ENCODE peak calls at places on chromosomes 12 and 14, in four cellular contexts. X is H1, Z is HepG2, I is K562. R is an unnamed sample.

GRCh38 chr12:62934799-62935674 is at the start of gene PPM1H:
- DNase-seq in X (peak; percentile 82), Z (peak; percentile 86), I (peak; percentile 90), R (peak; percentile 96)

GRCh38 chr12:45887544-45887943 is 102.8 kb downstream of the SCAF11 start:
- DNase-seq in X (no peak), Z (no peak), I (no peak), R (no peak)

GRCh38 chr12:113278631-113279030 is 56.3 kb downstream of the SLC8B1 start:
- DNase-seq in X (no peak), Z (no peak), I (no peak), R (no peak)

GRCh38 chr14:55104051-55104954 is 24.7 kb upstream of the LGALS3 start:
- DNase-seq in X (no peak), Z (no peak), I (no peak), R (no peak)

GRCh38 chr12:65740873-65741600 is 83.2 kb upstream of the HMGA2 start:
- DNase-seq in X (no peak), Z (peak; percentile 69), I (peak; percentile 84), R (peak; percentile 84)

GRCh38 chr14:95260537-95261440 is 58.9 kb downstream of the CLMN start:
- DNase-seq in X (no peak), Z (no peak), I (no peak), R (no peak)

GRCh38 chr12:40325349-40325960 is 100.7 kb downstream of the LRRK2 start:
- DNase-seq in X (no peak), Z (peak; percentile 41), I (peak; percentile 8), R (peak; percentile 75)

GRCh38 chr14:89486961-89487360 is 69.9 kb upstream of the FOXN3 start:
- DNase-seq in X (no peak), Z (peak; percentile 48), I (no peak), R (no peak)

GRCh38 chr14:101814869-101815268 is 53.4 kb downstream of the PPP2R5C start:
- DNase-seq in X (no peak), Z (no peak), I (no peak), R (no peak)

GRCh38 chr14:101813833-101814232 is 52.3 kb downstream of the PPP2R5C start:
- DNase-seq in X (no peak), Z (no peak), I (no peak), R (no peak)

GRCh38 chr14:101817511-101818001 is 56.0 kb downstream of the PPP2R5C start:
- DNase-seq in X (no peak), Z (no peak), I (no peak), R (no peak)

GRCh38 chr14:101813171-101813759 is 51.8 kb downstream of the PPP2R5C start:
- DNase-seq in X (no peak), Z (no peak), I (no peak), R (no peak)

DNA sequence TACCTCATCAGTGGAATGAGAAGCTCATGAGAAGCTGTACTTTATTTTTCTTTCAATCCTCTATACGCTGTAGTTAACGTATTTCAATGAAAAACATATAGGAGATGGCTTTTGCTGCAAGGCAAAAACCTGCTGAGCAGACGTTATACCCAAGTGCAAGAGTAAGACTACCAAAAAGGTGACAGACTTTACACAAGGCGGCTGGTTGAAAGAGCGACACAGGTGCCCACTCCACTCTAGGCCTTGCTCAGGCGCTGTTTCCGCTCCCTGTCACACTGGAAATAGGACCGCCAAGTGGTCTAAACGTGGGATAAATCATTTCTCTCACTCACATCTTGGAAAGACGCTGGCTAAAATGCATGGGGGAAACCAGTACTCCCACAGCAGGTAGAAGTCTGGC is 54.5 kb downstream of the PPP2R5C start:
- DNase-seq in X (no peak), Z (no peak), I (no peak), R (no peak)
- H3K4me3 ChIP-seq in X (no peak overlapping the region), Z (no peak overlapping the region), I (no peak overlapping the region), R (no peak overlapping the region)

GRCh38 chr12:123822804-123823203 is 60.7 kb downstream of the DNAH10 start:
- DNase-seq in X (no peak), Z (peak; percentile 58), I (no peak), R (no peak)
- TF ChIP-seq RNF2 in X (no peak), Z (no peak), I (no peak), R (no peak)

GRCh38 chr14:91139776-91140175 is 25.9 kb downstream of the DGLUCY start:
- DNase-seq in X (no peak), Z (no peak), I (no peak), R (no peak)
- H3K4me3 ChIP-seq in X (no peak overlapping the region), Z (no peak overlapping the region), I (no peak overlapping the region), R (no peak overlapping the region)

DNA sequence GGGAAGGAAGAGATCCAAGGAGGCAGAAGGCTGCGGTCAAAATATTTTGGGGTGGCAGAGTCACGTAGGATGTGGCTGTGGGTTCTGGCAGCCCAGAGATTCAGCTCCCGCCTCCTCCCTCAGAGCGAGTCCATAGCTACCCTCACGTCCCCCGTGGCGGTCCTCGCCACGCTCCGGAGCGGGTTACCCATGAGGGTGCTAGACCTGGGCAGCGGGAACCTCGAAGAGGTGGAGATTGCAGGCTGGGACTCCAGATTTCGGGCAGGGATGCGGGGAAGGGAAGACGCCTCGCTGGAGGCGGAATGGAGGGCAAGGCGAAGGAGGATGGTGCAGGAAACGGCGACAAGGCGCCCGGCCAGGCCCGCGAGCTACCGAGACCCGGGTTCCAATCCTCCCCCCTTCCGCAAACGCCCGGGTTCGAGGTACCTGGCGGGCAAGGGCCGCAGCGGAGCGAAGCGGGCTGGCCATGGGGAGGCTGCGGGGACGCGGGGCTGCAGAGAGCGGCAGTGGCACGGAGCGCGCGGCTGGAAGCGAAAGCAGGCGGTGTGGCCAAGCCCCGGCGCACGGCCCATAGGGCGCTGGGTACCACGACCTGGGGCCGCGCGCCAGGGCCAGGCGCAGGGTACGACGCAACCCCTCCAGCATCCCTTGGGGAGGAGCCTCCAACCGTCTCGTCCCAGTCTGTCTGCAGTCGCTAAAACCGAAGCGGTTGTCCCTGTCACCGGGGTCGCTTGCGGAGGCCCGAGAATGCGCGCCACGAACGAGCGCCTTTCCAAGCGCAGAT is 46.2 kb downstream of the BCAT1 start:
- DNase-seq in X (no peak), Z (no peak), I (no peak), R (no peak)
- TF ChIP-seq RNF2 in X (no peak), Z (no peak), I (no peak), R (no peak)

DNA sequence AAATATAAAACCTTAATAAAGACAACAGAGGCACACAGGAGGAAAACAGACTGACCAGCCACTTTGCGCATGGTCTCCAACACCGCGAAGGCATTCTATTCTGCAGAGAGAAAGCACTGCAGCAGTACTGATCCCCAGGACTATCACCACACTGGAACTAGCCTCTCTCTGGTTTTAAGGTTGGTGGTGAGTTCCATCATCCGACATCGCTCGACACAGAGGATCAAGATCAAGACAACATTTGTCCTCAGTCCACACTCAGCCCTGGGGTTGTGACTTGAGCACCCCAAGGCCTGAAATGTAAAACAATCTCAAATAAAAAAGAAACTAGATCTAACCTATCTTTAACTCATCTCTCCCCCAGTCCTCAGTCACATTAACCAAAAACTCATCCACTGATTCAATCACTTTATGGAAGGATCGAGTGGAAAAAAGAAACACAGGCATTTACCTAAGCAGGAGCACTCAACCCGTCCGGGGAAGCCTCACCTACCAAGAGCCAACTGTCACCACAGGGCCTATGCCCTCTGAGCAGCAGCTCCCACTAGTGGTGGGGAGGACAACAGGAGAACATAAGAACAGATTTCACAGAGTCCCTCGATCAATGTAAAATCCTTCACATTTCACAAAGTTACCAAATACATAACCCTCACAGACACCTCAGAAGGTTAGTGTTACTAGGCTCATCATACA is 17.7 kb downstream of the STXBP6 start:
- DNase-seq in X (no peak), Z (peak; percentile 84), I (no peak), R (no peak)
- H3K4me3 ChIP-seq in X (no peak overlapping the region), Z (peak overlapping the region; percentile 25), I (peak overlapping the region; percentile 10), R (peak overlapping the region; percentile 19)

DNA sequence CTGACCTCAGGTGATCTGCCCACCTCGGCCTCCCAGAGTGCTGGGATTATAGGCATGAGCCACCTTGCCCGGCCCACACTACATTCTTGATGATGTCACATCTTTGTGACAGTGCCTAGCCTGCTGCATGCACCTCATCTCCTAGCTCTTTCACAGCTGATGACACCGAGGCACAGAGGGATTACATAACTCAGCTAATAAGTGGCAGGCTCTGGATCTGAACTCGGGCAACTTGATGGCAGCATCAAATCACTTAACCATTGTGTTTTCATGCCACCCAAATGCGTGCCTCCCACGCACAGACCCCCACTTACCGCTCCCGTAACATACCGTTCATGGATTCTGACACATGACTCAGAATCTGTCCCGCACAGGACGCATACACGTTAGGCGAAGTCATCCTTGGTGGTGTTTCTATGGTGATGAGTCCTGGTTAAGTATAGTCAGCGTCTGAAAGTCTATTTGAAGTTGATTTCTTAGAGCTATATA is 7.4 kb downstream of the TMEM120B start:
- DNase-seq in X (no peak), Z (no peak), I (no peak), R (no peak)
- TF ChIP-seq RNF2 in X (no peak), Z (no peak), I (no peak), R (no peak)

DNA sequence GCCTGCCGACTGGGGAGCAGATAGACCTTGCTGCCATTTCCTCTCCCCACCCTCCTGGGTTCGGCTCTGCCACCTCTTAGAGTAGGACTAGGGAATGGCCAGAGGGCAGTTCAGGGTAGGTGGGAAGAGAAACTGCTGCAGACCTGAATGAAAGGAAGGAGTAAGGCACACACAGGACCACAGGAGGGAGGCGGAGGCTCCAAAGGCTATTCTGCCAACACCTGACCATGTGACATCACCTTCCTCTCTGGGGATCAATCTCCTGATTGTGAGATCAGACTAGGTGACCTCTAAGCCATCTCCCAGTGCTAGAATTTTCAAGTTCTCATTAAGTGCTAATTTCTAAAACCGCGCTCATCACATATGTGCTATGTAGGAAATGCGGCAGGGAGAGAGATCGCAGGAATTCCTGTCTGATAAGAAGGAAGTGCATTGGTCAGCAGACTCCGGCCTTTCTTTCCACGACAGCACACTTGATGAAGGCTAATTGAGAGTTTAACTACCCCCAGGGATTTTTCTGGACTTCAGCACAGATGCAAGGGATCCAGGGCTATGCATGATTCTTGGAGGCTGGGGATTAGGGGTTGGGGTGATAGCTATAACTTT is 11.5 kb upstream of the TSPAN11 start:
- DNase-seq in X (no peak), Z (no peak), I (no peak), R (no peak)
- H3K4me3 ChIP-seq in X (no peak overlapping the region), Z (no peak overlapping the region), I (no peak overlapping the region), R (no peak overlapping the region)

GRCh38 chr12:96107236-96107635 is 71.8 kb upstream of the LTA4H start:
- DNase-seq in X (no peak), Z (no peak), I (no peak), R (no peak)

GRCh38 chr12:96104566-96104965 is 69.2 kb upstream of the LTA4H start:
- DNase-seq in X (no peak), Z (no peak), I (no peak), R (no peak)

GRCh38 chr12:96106137-96106536 is 70.8 kb upstream of the LTA4H start:
- DNase-seq in X (no peak), Z (peak; percentile 6), I (no peak), R (no peak)

GRCh38 chr12:96112733-96113132 is 77.3 kb upstream of the LTA4H start:
- DNase-seq in X (no peak), Z (peak; percentile 76), I (no peak), R (no peak)

GRCh38 chr12:96108321-96108720 is 72.9 kb upstream of the LTA4H start:
- DNase-seq in X (no peak), Z (no peak), I (no peak), R (no peak)
- TF ChIP-seq RNF2 in X (no peak), Z (no peak), I (no peak), R (no peak)